ENCODE peak calls at places on chromosomes 5 and 9, in six cellular contexts. One of them, this sample, is unnamed.

GRCh38 chr5:137487600-137487999 is 11.5 kb downstream of the SPOCK1 start:
- DNase-seq in AG04449: peak
- DNase-seq in HL-60: no peak
- DNase-seq in mammary epithelial cell: no peak
- DNase-seq in AG10803: peak
- DNase-seq in A549: no peak
- DNase-seq in this sample: peak

GRCh38 chr9:124037790-124038189 is 26.2 kb downstream of the LHX2 start:
- DNase-seq in AG04449: no peak
- DNase-seq in HL-60: no peak
- DNase-seq in mammary epithelial cell: no peak
- DNase-seq in AG10803: peak
- DNase-seq in A549: no peak
- DNase-seq in this sample: no peak

GRCh38 chr5:108521841-108522506 is 140.1 kb upstream of the FBXL17 start:
- DNase-seq in AG04449: peak
- DNase-seq in HL-60: no peak
- DNase-seq in mammary epithelial cell: peak
- DNase-seq in AG10803: peak
- DNase-seq in A549: peak
- DNase-seq in this sample: peak

GRCh38 chr9:130129425-130130061 is 42.7 kb upstream of the NCS1 start:
- DNase-seq in AG04449: no peak
- DNase-seq in HL-60: no peak
- DNase-seq in mammary epithelial cell: no peak
- DNase-seq in AG10803: no peak
- DNase-seq in A549: no peak
- DNase-seq in this sample: no peak

GRCh38 chr9:98607787-98608186 is 100.9 kb downstream of the GABBR2 start:
- DNase-seq in AG04449: peak
- DNase-seq in HL-60: no peak
- DNase-seq in mammary epithelial cell: no peak
- DNase-seq in AG10803: peak
- DNase-seq in A549: no peak
- DNase-seq in this sample: peak

GRCh38 chr5:158802941-158803341 is 296.8 kb downstream of the EBF1 start:
- DNase-seq in AG04449: peak
- DNase-seq in HL-60: no peak
- DNase-seq in mammary epithelial cell: no peak
- DNase-seq in AG10803: peak
- DNase-seq in A549: no peak
- DNase-seq in this sample: peak

GRCh38 chr9:91992636-91993035 is 42.6 kb upstream of the ROR2 start:
- DNase-seq in AG04449: no peak
- DNase-seq in HL-60: no peak
- DNase-seq in mammary epithelial cell: no peak
- DNase-seq in AG10803: peak
- DNase-seq in A549: no peak
- DNase-seq in this sample: no peak

GRCh38 chr5:81750308-81751008 is 439 bp downstream of the SSBP2 start:
- DNase-seq in AG04449: no peak
- DNase-seq in HL-60: no peak
- DNase-seq in mammary epithelial cell: no peak
- DNase-seq in AG10803: no peak
- DNase-seq in A549: peak
- DNase-seq in this sample: no peak

GRCh38 chr5:167147879-167148278 is 1143.6 kb upstream of the WWC1 start:
- DNase-seq in AG04449: no peak
- DNase-seq in HL-60: no peak
- DNase-seq in mammary epithelial cell: no peak
- DNase-seq in AG10803: no peak
- DNase-seq in A549: no peak
- DNase-seq in this sample: no peak

GRCh38 chr5:40680741-40681350 is 1.1 kb downstream of the PTGER4 start:
- DNase-seq in AG04449: no peak
- DNase-seq in HL-60: no peak
- DNase-seq in mammary epithelial cell: peak
- DNase-seq in AG10803: peak
- DNase-seq in A549: no peak
- DNase-seq in this sample: no peak

GRCh38 chr5:112584781-112585180 is 152.9 kb upstream of the APC start:
- DNase-seq in AG04449: no peak
- DNase-seq in HL-60: no peak
- DNase-seq in mammary epithelial cell: no peak
- DNase-seq in AG10803: no peak
- DNase-seq in A549: no peak
- DNase-seq in this sample: no peak

GRCh38 chr5:119811443-119811842 is 182.1 kb downstream of the FAM170A start:
- DNase-seq in AG04449: no peak
- DNase-seq in HL-60: no peak
- DNase-seq in mammary epithelial cell: no peak
- DNase-seq in AG10803: no peak
- DNase-seq in A549: no peak
- DNase-seq in this sample: no peak

GRCh38 chr5:130605200-130605599 is 559.9 kb downstream of the HINT1 start:
- DNase-seq in AG04449: no peak
- DNase-seq in HL-60: no peak
- DNase-seq in mammary epithelial cell: peak
- DNase-seq in AG10803: no peak
- DNase-seq in A549: no peak
- DNase-seq in this sample: no peak

GRCh38 chr9:98899399-98900056 is 44.2 kb upstream of the COL15A1 start:
- DNase-seq in AG04449: peak
- DNase-seq in HL-60: no peak
- DNase-seq in mammary epithelial cell: peak
- DNase-seq in AG10803: peak
- DNase-seq in A549: no peak
- DNase-seq in this sample: peak

GRCh38 chr5:150487199-150488061 is 20.5 kb upstream of the NDST1 start:
- DNase-seq in AG04449: no peak
- DNase-seq in HL-60: peak
- DNase-seq in mammary epithelial cell: peak
- DNase-seq in AG10803: peak
- DNase-seq in A549: peak
- DNase-seq in this sample: no peak

GRCh38 chr5:139962445-139962844 is 80.7 kb downstream of the NRG2 start:
- DNase-seq in AG04449: no peak
- DNase-seq in HL-60: no peak
- DNase-seq in mammary epithelial cell: no peak
- DNase-seq in AG10803: no peak
- DNase-seq in A549: no peak
- DNase-seq in this sample: no peak

GRCh38 chr5:437281-437771 is 5.7 kb upstream of the EXOC3 start:
- DNase-seq in AG04449: no peak
- DNase-seq in HL-60: no peak
- DNase-seq in mammary epithelial cell: no peak
- DNase-seq in AG10803: no peak
- DNase-seq in A549: no peak
- DNase-seq in this sample: no peak

GRCh38 chr5:3377831-3378230 is 217.8 kb upstream of the IRX1 start:
- DNase-seq in AG04449: no peak
- DNase-seq in HL-60: no peak
- DNase-seq in mammary epithelial cell: no peak
- DNase-seq in AG10803: no peak
- DNase-seq in A549: no peak
- DNase-seq in this sample: no peak

GRCh38 chr5:107319921-107320320 is 350.8 kb downstream of the EFNA5 start:
- DNase-seq in AG04449: no peak
- DNase-seq in HL-60: no peak
- DNase-seq in mammary epithelial cell: no peak
- DNase-seq in AG10803: no peak
- DNase-seq in A549: no peak
- DNase-seq in this sample: no peak

GRCh38 chr9:86978413-86978812 is 31.1 kb upstream of the GAS1 start:
- DNase-seq in AG04449: no peak
- DNase-seq in HL-60: no peak
- DNase-seq in mammary epithelial cell: no peak
- DNase-seq in AG10803: peak
- DNase-seq in A549: no peak
- DNase-seq in this sample: no peak

GRCh38 chr9:107945961-107946360 is 456.4 kb upstream of the KLF4 start:
- DNase-seq in AG04449: no peak
- DNase-seq in HL-60: no peak
- DNase-seq in mammary epithelial cell: no peak
- DNase-seq in AG10803: peak
- DNase-seq in A549: no peak
- DNase-seq in this sample: no peak

GRCh38 chr9:121825481-121825830 is 174.0 kb downstream of the DAB2IP start:
- DNase-seq in AG04449: no peak
- DNase-seq in HL-60: no peak
- DNase-seq in mammary epithelial cell: no peak
- DNase-seq in AG10803: no peak
- DNase-seq in A549: no peak
- DNase-seq in this sample: no peak

GRCh38 chr9:123550797-123551196 is 194.8 kb downstream of the CRB2 start:
- DNase-seq in AG04449: no peak
- DNase-seq in HL-60: no peak
- DNase-seq in mammary epithelial cell: no peak
- DNase-seq in AG10803: no peak
- DNase-seq in A549: no peak
- DNase-seq in this sample: no peak

GRCh38 chr5:74594172-74595040 is 46.1 kb downstream of the ENC1 start:
- DNase-seq in AG04449: no peak
- DNase-seq in HL-60: no peak
- DNase-seq in mammary epithelial cell: no peak
- DNase-seq in AG10803: peak
- DNase-seq in A549: no peak
- DNase-seq in this sample: no peak

GRCh38 chr5:154273028-154273617 is 82.6 kb downstream of the GALNT10 start:
- DNase-seq in AG04449: no peak
- DNase-seq in HL-60: no peak
- DNase-seq in mammary epithelial cell: no peak
- DNase-seq in AG10803: peak
- DNase-seq in A549: no peak
- DNase-seq in this sample: peak

GRCh38 chr5:82164109-82164956 is 113.8 kb downstream of the RPS23 start:
- DNase-seq in AG04449: no peak
- DNase-seq in HL-60: no peak
- DNase-seq in mammary epithelial cell: peak
- DNase-seq in AG10803: peak
- DNase-seq in A549: peak
- DNase-seq in this sample: peak

GRCh38 chr5:68215888-68216736 is 556 bp downstream of the PIK3R1 start:
- DNase-seq in AG04449: no peak
- DNase-seq in HL-60: no peak
- DNase-seq in mammary epithelial cell: no peak
- DNase-seq in AG10803: no peak
- DNase-seq in A549: peak
- DNase-seq in this sample: no peak

GRCh38 chr5:177508837-177509236 is 789 bp downstream of the DOK3 start:
- DNase-seq in AG04449: no peak
- DNase-seq in HL-60: no peak
- DNase-seq in mammary epithelial cell: no peak
- DNase-seq in AG10803: no peak
- DNase-seq in A549: no peak
- DNase-seq in this sample: no peak

GRCh38 chr5:15014809-15015208 is 143.2 kb upstream of the ANKH start:
- DNase-seq in AG04449: no peak
- DNase-seq in HL-60: no peak
- DNase-seq in mammary epithelial cell: no peak
- DNase-seq in AG10803: peak
- DNase-seq in A549: no peak
- DNase-seq in this sample: no peak

DNA sequence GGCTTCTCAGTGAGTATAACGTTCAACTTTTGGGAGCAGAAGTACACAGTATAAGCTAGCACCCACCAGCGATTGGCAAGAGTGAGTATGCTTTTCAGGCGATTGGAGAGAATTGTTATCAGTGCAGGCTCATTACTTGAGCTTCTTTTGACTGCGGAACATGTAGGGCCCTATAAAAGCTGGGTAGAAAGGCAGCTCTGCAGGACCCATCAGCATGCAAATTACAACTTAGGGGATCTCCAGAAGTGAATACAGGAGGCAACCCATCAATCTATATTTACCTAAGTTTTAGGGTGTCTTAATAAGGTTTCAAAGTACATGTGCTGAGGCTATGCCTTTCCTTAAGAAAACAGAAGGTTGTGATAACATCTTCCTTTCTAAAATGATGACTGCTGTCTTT is 225.0 kb downstream of the MLLT3 start:
- DNase-seq in AG04449: no peak
- DNase-seq in HL-60: no peak
- DNase-seq in mammary epithelial cell: no peak
- DNase-seq in AG10803: no peak
- DNase-seq in A549: no peak
- DNase-seq in this sample: no peak
- H3K4me3 ChIP-seq in AG04449: no peak
- H3K4me3 ChIP-seq in HL-60: no peak
- H3K4me3 ChIP-seq in mammary epithelial cell: no peak
- H3K4me3 ChIP-seq in AG10803: no peak
- H3K4me3 ChIP-seq in A549: no peak
- H3K4me3 ChIP-seq in this sample: no peak

DNA sequence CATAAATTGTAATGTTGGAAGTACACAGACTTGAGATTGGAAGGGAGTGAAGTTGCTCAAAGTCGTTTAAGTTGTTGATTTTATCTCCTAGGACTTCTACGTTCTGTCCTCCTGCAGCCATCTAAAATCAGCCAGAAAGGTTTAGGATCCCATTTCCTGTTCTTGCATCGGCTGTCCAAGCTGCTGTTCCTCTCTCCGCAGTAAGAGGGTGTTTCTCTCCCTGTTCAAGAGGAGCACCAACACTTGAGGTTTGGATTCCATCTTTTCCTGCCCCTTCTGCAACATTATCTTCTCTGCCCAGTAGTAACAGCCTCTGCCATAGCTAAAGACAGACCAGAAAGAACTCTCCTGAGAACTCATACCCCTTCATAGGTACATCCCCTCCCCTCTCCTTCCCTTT is 373.4 kb downstream of the GADD45G start:
- DNase-seq in AG04449: no peak
- DNase-seq in HL-60: no peak
- DNase-seq in mammary epithelial cell: no peak
- DNase-seq in AG10803: peak
- DNase-seq in A549: peak
- DNase-seq in this sample: no peak
- TF ChIP-seq CTCF in AG04449: peak
- TF ChIP-seq CTCF in HL-60: no peak
- TF ChIP-seq CTCF in mammary epithelial cell: peak
- TF ChIP-seq CTCF in AG10803: peak
- TF ChIP-seq CTCF in A549: no peak
- TF ChIP-seq CTCF in this sample: peak

GRCh38 chr9:131282688-131283422 is 6.5 kb upstream of the FAM78A start:
- DNase-seq in AG04449: no peak
- DNase-seq in HL-60: no peak
- DNase-seq in mammary epithelial cell: no peak
- DNase-seq in AG10803: no peak
- DNase-seq in A549: no peak
- DNase-seq in this sample: peak
- H3K4me3 ChIP-seq in AG04449: peak
- H3K4me3 ChIP-seq in HL-60: no peak
- H3K4me3 ChIP-seq in mammary epithelial cell: no peak
- H3K4me3 ChIP-seq in AG10803: no peak
- H3K4me3 ChIP-seq in A549: peak
- H3K4me3 ChIP-seq in this sample: peak

DNA sequence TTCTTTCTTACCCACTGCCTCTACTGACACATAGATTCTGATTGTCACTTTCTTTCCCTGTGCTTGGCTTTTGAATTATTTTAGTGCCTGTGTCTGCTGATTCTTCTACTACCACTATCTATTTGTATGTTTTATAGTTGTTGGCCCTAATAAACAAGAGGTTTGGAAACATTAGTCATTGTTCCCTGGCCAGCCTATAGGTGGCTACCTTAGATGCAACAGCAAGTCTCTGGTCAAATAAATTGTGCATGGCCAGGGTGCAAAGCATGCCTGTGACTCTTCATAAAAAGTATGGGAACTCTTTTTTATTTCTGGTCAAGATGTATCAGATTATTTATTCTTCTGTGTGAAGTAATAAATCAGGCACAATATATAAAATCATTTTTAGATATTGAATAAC is 124.4 kb downstream of the PLK2 start:
- DNase-seq in AG04449: no peak
- DNase-seq in HL-60: no peak
- DNase-seq in mammary epithelial cell: peak
- DNase-seq in AG10803: no peak
- DNase-seq in A549: no peak
- DNase-seq in this sample: no peak
- TF ChIP-seq CTCF in AG04449: no peak
- TF ChIP-seq CTCF in HL-60: no peak
- TF ChIP-seq CTCF in mammary epithelial cell: peak
- TF ChIP-seq CTCF in AG10803: no peak
- TF ChIP-seq CTCF in A549: peak
- TF ChIP-seq CTCF in this sample: no peak

This sample was measured in astrocyte of the cerebellum.